ENCODE peak calls at places on chromosomes 11 and 22, in four cellular contexts. One of them, this sample, is unnamed.
A peak's percentile ranks its signal among the peaks of the same experiment; 100 is the strongest.

GRCh38 chr11:27902981-27903624 is 202.8 kb upstream of the BDNF start:
- DNase-seq in A549: peak; percentile 25
- DNase-seq in GM12878: no peak
- DNase-seq in SK-N-SH: no peak
- DNase-seq in this sample: no peak

GRCh38 chr22:48919187-48919590 is 908.5 kb downstream of the BRD1 start:
- DNase-seq in A549: no peak
- DNase-seq in GM12878: no peak
- DNase-seq in SK-N-SH: no peak
- DNase-seq in this sample: no peak

GRCh38 chr11:108278546-108278945 is 55.7 kb downstream of the ATM start:
- DNase-seq in A549: no peak
- DNase-seq in GM12878: no peak
- DNase-seq in SK-N-SH: no peak
- DNase-seq in this sample: no peak

GRCh38 chr11:61541568-61541967 is 33.0 kb downstream of the LRRC10B start:
- DNase-seq in A549: peak; percentile 36
- DNase-seq in GM12878: no peak
- DNase-seq in SK-N-SH: peak; percentile 63
- DNase-seq in this sample: no peak

GRCh38 chr22:44931077-44931540 is 78.7 kb downstream of the PHF21B start:
- DNase-seq in A549: no peak
- DNase-seq in GM12878: no peak
- DNase-seq in SK-N-SH: peak; percentile 97
- DNase-seq in this sample: no peak

GRCh38 chr22:50627914-50628542 is at the start of gene ARSA:
- DNase-seq in A549: peak; percentile 56
- DNase-seq in GM12878: peak; percentile 11
- DNase-seq in SK-N-SH: peak; percentile 95
- DNase-seq in this sample: peak; percentile 70

GRCh38 chr11:62108017-62108750 is 15.6 kb upstream of the INCENP start:
- DNase-seq in A549: peak; percentile 74
- DNase-seq in GM12878: peak; percentile 11
- DNase-seq in SK-N-SH: peak; percentile 69
- DNase-seq in this sample: peak; percentile 65

GRCh38 chr11:120131941-120132644 is 5.8 kb downstream of the TRIM29 start:
- DNase-seq in A549: no peak
- DNase-seq in GM12878: no peak
- DNase-seq in SK-N-SH: no peak
- DNase-seq in this sample: peak; percentile 25

GRCh38 chr11:113349528-113349927 is 35.1 kb downstream of the TTC12 start:
- DNase-seq in A549: no peak
- DNase-seq in GM12878: no peak
- DNase-seq in SK-N-SH: no peak
- DNase-seq in this sample: no peak

GRCh38 chr11:120244476-120244875 is 4.5 kb downstream of the POU2F3 start:
- DNase-seq in A549: no peak
- DNase-seq in GM12878: no peak
- DNase-seq in SK-N-SH: no peak
- DNase-seq in this sample: no peak

GRCh38 chr11:111162306-111162705 is 83.2 kb upstream of the POU2AF2 start:
- DNase-seq in A549: no peak
- DNase-seq in GM12878: no peak
- DNase-seq in SK-N-SH: no peak
- DNase-seq in this sample: no peak

GRCh38 chr11:94814238-94814976 is 46.3 kb downstream of the AMOTL1 start:
- DNase-seq in A549: no peak
- DNase-seq in GM12878: no peak
- DNase-seq in SK-N-SH: no peak
- DNase-seq in this sample: no peak

GRCh38 chr22:44542561-44543222 is 44.7 kb upstream of the RTL6 start:
- DNase-seq in A549: no peak
- DNase-seq in GM12878: no peak
- DNase-seq in SK-N-SH: no peak
- DNase-seq in this sample: no peak

GRCh38 chr22:38033522-38034277 is 23.5 kb upstream of the PICK1 start:
- DNase-seq in A549: no peak
- DNase-seq in GM12878: no peak
- DNase-seq in SK-N-SH: no peak
- DNase-seq in this sample: no peak

DNA sequence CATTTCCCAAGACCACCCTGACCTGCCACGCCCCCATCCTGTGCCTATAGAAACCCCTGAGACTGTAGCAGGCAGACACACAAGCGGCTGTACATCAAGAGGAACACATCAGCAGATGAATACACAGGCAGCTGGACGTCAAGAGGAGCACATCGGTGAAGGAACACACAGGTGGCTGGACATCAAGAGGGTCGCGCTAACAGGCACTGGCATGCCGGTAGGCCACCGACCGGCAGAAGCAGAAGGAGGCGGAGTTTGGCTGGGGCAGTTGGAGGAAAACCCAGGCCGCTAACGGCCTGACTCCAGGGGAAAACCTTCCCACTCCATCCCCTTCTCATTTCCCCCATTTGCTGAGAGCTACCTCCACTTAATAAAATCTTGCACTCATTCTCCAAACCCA is 5.4 kb upstream of the IPO7 start:
- DNase-seq in A549: no peak
- DNase-seq in GM12878: no peak
- DNase-seq in SK-N-SH: no peak
- DNase-seq in this sample: no peak
- TF ChIP-seq PBX3 in A549: no peak
- TF ChIP-seq PBX3 in GM12878: no peak
- TF ChIP-seq PBX3 in SK-N-SH: no peak
- TF ChIP-seq PBX3 in this sample: no peak

GRCh38 chr11:129326921-129327320 is 48.7 kb upstream of the BARX2 start:
- DNase-seq in A549: no peak
- DNase-seq in GM12878: no peak
- DNase-seq in SK-N-SH: no peak
- DNase-seq in this sample: no peak

GRCh38 chr11:129323896-129324522 is 51.6 kb upstream of the BARX2 start:
- DNase-seq in A549: peak; percentile 47
- DNase-seq in GM12878: no peak
- DNase-seq in SK-N-SH: no peak
- DNase-seq in this sample: peak; percentile 37

GRCh38 chr11:129322941-129323340 is 52.7 kb upstream of the BARX2 start:
- DNase-seq in A549: no peak
- DNase-seq in GM12878: no peak
- DNase-seq in SK-N-SH: no peak
- DNase-seq in this sample: no peak

GRCh38 chr11:129321076-129321475 is 54.6 kb upstream of the BARX2 start:
- DNase-seq in A549: no peak
- DNase-seq in GM12878: no peak
- DNase-seq in SK-N-SH: no peak
- DNase-seq in this sample: peak; percentile 28

GRCh38 chr11:129324533-129325175 is 51.0 kb upstream of the BARX2 start:
- DNase-seq in A549: peak; percentile 77
- DNase-seq in GM12878: no peak
- DNase-seq in SK-N-SH: no peak
- DNase-seq in this sample: peak; percentile 93
- TF ChIP-seq PBX3 in A549: no peak
- TF ChIP-seq PBX3 in GM12878: no peak
- TF ChIP-seq PBX3 in SK-N-SH: no peak
- TF ChIP-seq PBX3 in this sample: no peak

DNA sequence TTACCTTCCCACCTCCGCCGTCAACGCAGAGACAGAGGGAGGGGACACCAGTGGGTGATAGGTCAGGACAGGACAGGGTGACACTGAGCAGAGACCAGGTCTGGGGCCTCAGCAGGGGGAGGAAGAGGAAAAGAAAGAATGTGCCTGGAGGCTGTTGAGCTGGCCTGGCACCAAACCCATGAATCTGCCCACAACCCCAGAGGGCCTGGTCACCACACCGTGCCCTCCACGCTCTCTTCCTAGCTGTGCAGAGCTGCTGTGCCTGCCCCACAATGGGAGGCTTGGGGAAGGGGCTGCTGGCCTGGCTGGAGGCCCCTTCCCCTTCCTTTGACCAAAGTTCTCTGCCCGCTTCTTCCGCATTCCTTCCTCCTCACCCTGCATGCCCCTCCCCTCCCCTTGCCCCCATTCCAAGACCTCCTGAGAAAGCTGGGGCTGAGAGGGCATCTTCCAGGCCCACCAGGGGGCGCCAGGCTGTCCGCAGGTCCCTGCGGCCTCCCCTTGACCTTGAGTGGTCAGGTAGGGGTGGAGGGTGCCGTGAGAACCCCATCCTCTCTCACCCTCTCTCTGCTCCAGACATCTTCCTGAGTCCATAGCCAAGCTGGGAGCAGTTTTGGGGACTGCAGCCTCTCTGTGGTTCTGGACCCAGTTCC is 11.0 kb upstream of the CACNA1I start:
- DNase-seq in A549: no peak
- DNase-seq in GM12878: no peak
- DNase-seq in SK-N-SH: peak; percentile 42
- DNase-seq in this sample: no peak
- TF ChIP-seq PBX3 in A549: no peak
- TF ChIP-seq PBX3 in GM12878: no peak
- TF ChIP-seq PBX3 in SK-N-SH: no peak
- TF ChIP-seq PBX3 in this sample: no peak

GRCh38 chr11:8083871-8084281 is 2.9 kb downstream of the TUB start:
- DNase-seq in A549: no peak
- DNase-seq in GM12878: no peak
- DNase-seq in SK-N-SH: no peak
- DNase-seq in this sample: no peak
- TF ChIP-seq PBX3 in A549: no peak
- TF ChIP-seq PBX3 in GM12878: no peak
- TF ChIP-seq PBX3 in SK-N-SH: no peak
- TF ChIP-seq PBX3 in this sample: no peak

DNA sequence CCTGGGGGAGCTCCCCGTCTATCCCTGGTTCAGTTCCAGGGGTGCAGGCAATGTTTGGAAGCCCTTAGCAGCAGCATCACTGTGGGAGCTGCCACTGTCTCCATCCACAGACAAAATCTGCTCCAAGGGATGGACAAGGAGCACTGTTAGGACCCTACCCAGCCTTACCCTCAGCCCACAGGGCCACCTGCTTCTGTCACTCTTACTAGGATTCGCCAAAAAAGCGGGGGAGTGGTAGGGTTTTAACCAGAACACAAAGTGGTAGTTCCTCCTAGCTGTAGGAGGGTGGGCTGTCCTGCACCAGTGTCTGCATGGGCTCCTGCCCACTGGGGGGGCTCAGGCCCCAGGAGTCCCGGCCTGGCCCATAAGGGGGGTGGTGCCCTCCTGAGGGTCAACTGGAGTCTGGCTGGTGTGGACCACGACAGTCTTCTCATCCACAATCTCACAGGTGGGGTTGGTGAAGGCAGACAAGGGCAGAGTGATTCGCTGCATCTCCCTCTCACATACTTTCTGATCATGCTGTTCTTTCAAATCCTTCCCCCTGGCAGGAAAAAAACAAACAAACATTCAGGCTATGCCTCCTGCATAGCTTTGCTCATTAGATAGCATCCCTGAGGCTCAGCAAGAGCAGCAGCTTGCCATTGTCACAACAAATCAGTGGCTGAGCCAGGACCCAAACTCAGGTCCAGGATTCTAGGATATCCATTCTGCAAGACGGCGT is 9.4 kb downstream of the PIK3IP1 start:
- DNase-seq in A549: no peak
- DNase-seq in GM12878: no peak
- DNase-seq in SK-N-SH: no peak
- DNase-seq in this sample: no peak
- TF ChIP-seq PBX3 in A549: no peak
- TF ChIP-seq PBX3 in GM12878: no peak
- TF ChIP-seq PBX3 in SK-N-SH: no peak
- TF ChIP-seq PBX3 in this sample: no peak

GRCh38 chr11:118971646-118972045 is at the start of gene FOXR1:
- DNase-seq in A549: no peak
- DNase-seq in GM12878: no peak
- DNase-seq in SK-N-SH: no peak
- DNase-seq in this sample: no peak
- TF ChIP-seq PBX3 in A549: no peak
- TF ChIP-seq PBX3 in GM12878: no peak
- TF ChIP-seq PBX3 in SK-N-SH: no peak
- TF ChIP-seq PBX3 in this sample: no peak